ENCODE peak calls at places on chromosomes 2 and 18, in five cellular contexts. S, P, Y, D and N are unnamed samples.

GRCh38 chr2:215828528-215829184 is 184.7 kb downstream of the MREG start:
- DNase-seq in D (peak; percentile 63), Y (peak; percentile 57), S (peak; percentile 32), P (peak; percentile 30), N (peak; percentile 86)

GRCh38 chr18:63882333-63883141 is 5.0 kb upstream of the SERPINB2 start:
- DNase-seq in Y (peak; percentile 79), S (no peak), D (peak; percentile 87), P (no peak), N (peak; percentile 91)

GRCh38 chr2:88188741-88189140 is 18.6 kb downstream of the THNSL2 start:
- DNase-seq in D (peak; percentile 57), P (no peak), Y (no peak), S (no peak), N (peak; percentile 14)

GRCh38 chr2:24592436-24593100 is 101.5 kb downstream of the NCOA1 start:
- DNase-seq in P (no peak), Y (no peak), D (no peak), S (no peak), N (no peak)

GRCh38 chr2:196278491-196278911 is 107.1 kb upstream of the STK17B start:
- DNase-seq in P (no peak), Y (no peak), S (no peak), D (peak; percentile 16), N (peak; percentile 73)

GRCh38 chr2:32403782-32404181 is 47.0 kb downstream of the BIRC6 start:
- DNase-seq in P (no peak), Y (no peak), S (no peak), D (no peak), N (no peak)

GRCh38 chr2:230153390-230153976 is 66.3 kb downstream of the SP110 start:
- DNase-seq in Y (no peak), S (no peak), P (no peak), D (peak; percentile 37), N (no peak)

GRCh38 chr18:44737623-44738022 is 56.9 kb downstream of the SETBP1 start:
- DNase-seq in Y (no peak), P (no peak), S (no peak), D (no peak), N (no peak)

GRCh38 chr2:239293450-239294430 is 107.1 kb downstream of the HDAC4 start:
- DNase-seq in Y (no peak), P (no peak), S (no peak), D (no peak), N (no peak)

GRCh38 chr18:2717407-2717806 is 61.9 kb downstream of the SMCHD1 start:
- DNase-seq in S (no peak), P (no peak), D (no peak), Y (no peak), N (no peak)

GRCh38 chr2:72937356-72937669 is 20.0 kb downstream of the EMX1 start:
- DNase-seq in Y (no peak), D (no peak), S (no peak), P (no peak), N (no peak)

GRCh38 chr2:36355157-36355889 is at the start of gene CRIM1:
- DNase-seq in S (peak; percentile 93), D (peak; percentile 94), Y (peak; percentile 87), P (peak; percentile 64), N (peak; percentile 94)

GRCh38 chr2:113979172-113980128 is 89.6 kb downstream of the ACTR3 start:
- DNase-seq in P (no peak), D (no peak), Y (no peak), S (no peak), N (no peak)

GRCh38 chr2:27583390-27583915 is 611 bp downstream of the ZNF512 start:
- DNase-seq in P (no peak), Y (no peak), D (peak; percentile 45), S (no peak), N (peak; percentile 23)

GRCh38 chr18:39946623-39947061 is 2008.4 kb upstream of the PIK3C3 start:
- DNase-seq in Y (peak; percentile 70), D (peak; percentile 80), P (no peak), S (no peak), N (peak; percentile 83)

GRCh38 chr2:224968051-224968450 is 74.2 kb downstream of the DOCK10 start:
- DNase-seq in D (no peak), S (no peak), P (no peak), Y (no peak), N (peak; percentile 9)

GRCh38 chr2:39913648-39914456 is 134.8 kb upstream of the THUMPD2 start:
- DNase-seq in Y (peak; percentile 48), S (peak; percentile 26), P (no peak), D (peak; percentile 82), N (peak; percentile 88)

GRCh38 chr18:22542400-22542835 is 124.7 kb upstream of the CTAGE1 start:
- DNase-seq in Y (peak; percentile 16), D (peak; percentile 46), S (no peak), P (no peak), N (peak; percentile 55)

GRCh38 chr18:41966943-41967342 is 11.9 kb downstream of the PIK3C3 start:
- DNase-seq in D (no peak), S (no peak), Y (no peak), P (no peak), N (peak; percentile 34)

GRCh38 chr2:54574107-54574859 is 118.2 kb downstream of the SPTBN1 start:
- DNase-seq in Y (no peak), S (peak; percentile 53), P (no peak), D (peak; percentile 95), N (peak; percentile 54)

GRCh38 chr2:176097820-176098365 is 1.7 kb upstream of the HOXD12 start:
- DNase-seq in P (no peak), Y (no peak), S (no peak), D (no peak), N (no peak)

GRCh38 chr2:80185091-80185490 is 119.5 kb downstream of the LRRTM1 start:
- DNase-seq in Y (no peak), P (no peak), D (no peak), S (no peak), N (no peak)

GRCh38 chr2:86052676-86053075 is 53.0 kb downstream of the POLR1A start:
- DNase-seq in Y (no peak), P (no peak), S (no peak), D (no peak), N (no peak)

GRCh38 chr18:9575558-9575957 is 38.8 kb downstream of the PPP4R1 start:
- DNase-seq in P (peak; percentile 55), Y (peak; percentile 72), D (peak; percentile 98), S (peak; percentile 92), N (peak; percentile 99)

GRCh38 chr2:26363323-26363722 is 16.7 kb upstream of the ADGRF3 start:
- DNase-seq in S (no peak), D (peak; percentile 34), P (no peak), Y (no peak), N (no peak)

GRCh38 chr2:40178971-40179370 is 272.9 kb downstream of the SLC8A1 start:
- DNase-seq in S (no peak), Y (no peak), P (no peak), D (no peak), N (no peak)

GRCh38 chr2:86157009-86157556 is 38.2 kb downstream of the IMMT start:
- DNase-seq in S (no peak), Y (no peak), D (peak; percentile 15), P (no peak), N (no peak)

GRCh38 chr2:232999354-232999753 is 13.7 kb downstream of the NGEF start:
- DNase-seq in Y (no peak), P (no peak), S (no peak), D (no peak), N (no peak)

DNA sequence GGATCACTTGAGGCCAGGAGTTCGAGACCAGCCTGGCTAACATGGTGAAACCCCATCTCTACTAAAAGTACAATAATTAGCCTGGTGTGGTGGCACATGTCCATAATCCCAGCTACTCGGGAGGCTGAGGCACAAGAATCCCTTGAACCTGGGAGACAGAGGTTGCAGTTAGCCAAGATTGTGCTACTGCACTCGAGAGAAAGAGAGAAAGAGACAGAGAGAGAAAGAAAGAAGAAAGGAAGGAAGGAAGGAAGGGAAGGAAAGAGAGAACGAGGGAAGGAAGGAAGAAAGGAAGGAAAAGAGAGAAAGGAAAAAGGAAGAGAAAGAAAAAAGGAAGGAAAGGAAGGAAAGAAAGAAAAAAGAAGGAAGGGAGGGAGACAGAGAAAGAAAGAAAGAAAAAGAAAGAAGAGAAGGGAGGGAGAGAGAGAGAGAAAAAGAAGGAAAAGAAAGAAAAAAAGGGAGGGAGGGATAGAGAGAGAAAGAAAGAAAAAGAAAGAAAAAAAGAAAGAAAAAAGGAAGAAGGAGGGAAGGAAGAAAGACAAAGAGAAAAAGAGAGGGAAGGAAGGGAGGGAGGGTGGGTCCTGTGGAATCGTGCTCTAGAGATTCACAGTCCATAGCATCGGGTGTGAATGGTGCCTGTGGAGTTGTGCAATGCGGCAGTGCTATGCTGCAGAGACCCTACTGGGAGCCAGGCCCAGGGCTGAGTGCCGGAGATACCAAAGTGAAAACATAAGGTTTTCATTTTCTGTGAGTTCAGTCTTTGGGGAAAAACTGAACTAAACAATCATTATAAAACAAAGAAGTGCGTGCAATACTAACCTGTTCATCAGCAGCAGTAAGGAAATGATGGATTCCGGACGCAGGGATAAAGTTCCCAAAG is 4.6 kb upstream of the SDC1 start:
- DNase-seq in Y (no peak), S (no peak), D (peak; percentile 30), P (no peak), N (no peak)
- TF ChIP-seq CTCF in Y (no peak), S (no peak), D (no peak), P (no peak), N (no peak)

DNA sequence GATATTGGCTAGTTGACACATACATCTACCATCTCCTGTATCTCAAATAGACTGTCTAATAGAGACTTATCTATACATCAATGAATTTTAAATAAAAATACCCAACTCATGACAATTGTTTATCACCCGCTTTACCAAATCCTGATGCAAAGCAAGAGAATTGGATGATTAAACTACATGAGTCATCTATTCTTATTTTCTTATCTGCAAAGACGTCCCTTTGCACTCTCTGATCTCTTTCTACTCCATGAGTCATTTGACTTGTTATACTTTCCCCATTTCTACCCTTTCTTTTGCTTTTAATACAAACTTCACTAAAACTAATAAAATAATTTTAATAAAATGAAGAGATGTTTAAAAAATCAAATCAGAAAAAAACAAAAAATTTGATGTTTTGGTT is 261.7 kb upstream of the MAP2 start:
- DNase-seq in P (no peak), S (no peak), D (no peak), Y (peak; percentile 4), N (no peak)
- TF ChIP-seq CTCF in P (no peak), S (no peak), D (no peak), Y (no peak), N (no peak)

DNA sequence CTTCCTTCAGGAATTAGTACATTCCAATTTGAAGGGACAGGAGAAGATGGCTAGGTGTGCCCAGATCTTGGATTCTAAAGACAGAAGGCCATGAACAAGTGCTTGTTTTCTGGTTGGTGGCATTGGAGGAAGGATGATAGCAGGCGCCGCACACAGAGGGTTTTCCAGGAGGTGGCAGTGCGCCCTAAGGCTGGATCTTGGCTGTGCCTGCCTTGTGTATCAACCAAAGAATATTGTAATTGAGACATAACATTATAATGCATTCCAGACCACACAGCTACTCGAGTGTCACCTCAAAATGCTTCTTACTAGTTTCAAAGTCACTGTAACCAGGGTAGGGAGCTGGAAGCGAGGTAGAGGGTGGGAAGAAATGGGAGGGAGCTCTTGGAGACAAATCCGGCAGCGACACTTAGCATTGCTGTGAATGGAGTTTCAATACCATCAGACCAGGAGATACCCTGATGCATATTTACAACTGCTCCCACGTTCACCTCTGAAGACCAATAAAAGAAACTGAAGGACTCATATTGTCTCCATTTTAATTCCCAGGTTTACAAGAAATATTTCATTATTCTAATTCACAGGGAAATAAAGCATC is 42.5 kb downstream of the CPO start:
- DNase-seq in Y (peak; percentile 61), D (peak; percentile 75), P (peak; percentile 64), S (peak; percentile 79), N (peak; percentile 85)
- TF ChIP-seq CTCF in Y (peak; percentile 79), D (peak; percentile 86), P (peak; percentile 77), S (peak; percentile 82), N (peak; percentile 94)

DNA sequence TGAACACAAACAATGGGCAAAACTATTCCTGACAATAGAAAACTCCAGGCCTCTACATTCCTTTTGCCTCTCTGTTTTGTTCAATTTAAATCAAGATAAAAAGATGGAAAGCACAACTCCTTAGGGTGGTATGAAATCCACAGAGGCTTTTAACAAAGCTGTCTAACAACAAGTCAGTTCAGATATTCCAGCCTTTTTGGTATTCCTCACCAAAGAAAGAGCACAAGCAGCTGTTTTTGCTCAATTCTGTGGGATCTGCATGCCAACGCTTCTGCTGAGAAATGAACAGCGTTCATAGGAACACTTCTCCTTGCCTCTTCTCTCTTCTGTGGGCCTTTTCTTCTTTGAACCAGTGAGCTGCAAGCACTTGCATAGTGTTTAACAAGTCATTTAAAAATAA is 411.6 kb upstream of the TCF4 start:
- DNase-seq in Y (no peak), D (peak; percentile 27), P (no peak), S (no peak), N (no peak)
- TF ChIP-seq CTCF in Y (no peak), D (no peak), P (no peak), S (no peak), N (no peak)